ENCODE peak calls at places on chromosome 7, in seven cellular contexts. O is heart left ventricle, I is body of pancreas, K is HCT116, H is uterus, S is IMR-90, Q is adrenal gland. V is an unnamed sample.
A peak's percentile ranks its signal among the peaks of the same experiment; 100 is the strongest.

GRCh38 chr7:132275811-132276210 is 300.5 kb downstream of the PLXNA4 start:
- DNase-seq in Q (no peak), S (no peak), H (no peak), O (no peak), K (no peak), I (no peak), V (no peak)

GRCh38 chr7:157002819-157003421 is 7.5 kb downstream of the MNX1 start:
- DNase-seq in H (no peak), O (no peak), K (no peak), I (no peak), Q (no peak), S (no peak), V (no peak)

GRCh38 chr7:90178592-90179279 is 24.5 kb downstream of the STEAP1 start:
- DNase-seq in Q (no peak), I (no peak), H (no peak), O (no peak), S (peak; percentile 67), K (peak; percentile 97), V (no peak)

GRCh38 chr7:139651308-139651707 is 126.5 kb downstream of the HIPK2 start:
- DNase-seq in O (no peak), Q (peak; percentile 41), S (peak; percentile 35), K (no peak), H (no peak), I (no peak), V (no peak)

GRCh38 chr7:1825877-1826741 is 156.0 kb downstream of the ELFN1 start:
- DNase-seq in H (no peak), Q (no peak), K (no peak), O (no peak), S (no peak), I (no peak), V (no peak)

GRCh38 chr7:123439186-123439585 is 95.2 kb downstream of the IQUB start:
- DNase-seq in H (no peak), Q (no peak), I (no peak), O (no peak), S (no peak), K (no peak), V (no peak)

GRCh38 chr7:134427896-134428295 is 31.0 kb downstream of the AKR1B1 start:
- DNase-seq in K (no peak), H (no peak), Q (no peak), O (no peak), S (no peak), I (no peak), V (no peak)

GRCh38 chr7:2045559-2046405 is 187.0 kb downstream of the MAD1L1 start:
- DNase-seq in K (no peak), H (no peak), Q (peak; percentile 2), O (no peak), I (no peak), S (no peak), V (no peak)

GRCh38 chr7:71019703-71020102 is 112.2 kb upstream of the GALNT17 start:
- DNase-seq in H (peak; percentile 59), S (no peak), O (peak; percentile 31), I (no peak), Q (no peak), K (no peak), V (no peak)

GRCh38 chr7:73397521-73397934 is 36.0 kb upstream of the FZD9 start:
- DNase-seq in K (no peak), S (no peak), Q (no peak), H (peak; percentile 16), O (no peak), I (no peak), V (no peak)

GRCh38 chr7:129664029-129665012 is 52.8 kb downstream of the NRF1 start:
- DNase-seq in O (no peak), S (peak; percentile 83), I (no peak), Q (no peak), K (peak; percentile 45), H (no peak), V (peak; percentile 54)

GRCh38 chr7:38211940-38212339 is 33.9 kb downstream of the STARD3NL start:
- DNase-seq in Q (no peak), I (no peak), O (no peak), K (no peak), H (peak; percentile 52), S (no peak), V (no peak)

GRCh38 chr7:665251-665650 is 61.2 kb upstream of the DNAAF5 start:
- DNase-seq in O (no peak), H (peak; percentile 60), K (no peak), S (peak; percentile 51), Q (no peak), I (no peak), V (no peak)

GRCh38 chr7:21767300-21767900 is 178.3 kb downstream of the CDCA7L start:
- DNase-seq in S (peak; percentile 24), K (peak; percentile 91), Q (peak; percentile 26), O (peak; percentile 27), I (peak; percentile 24), H (no peak), V (peak; percentile 58)

GRCh38 chr7:20828947-20829346 is 42.3 kb upstream of the SP8 start:
- DNase-seq in K (no peak), O (no peak), H (no peak), Q (no peak), S (no peak), I (no peak), V (no peak)

GRCh38 chr7:99788554-99788953 is 4.6 kb upstream of the CYP3A4 start:
- DNase-seq in Q (no peak), K (no peak), I (no peak), S (no peak), H (no peak), O (no peak), V (no peak)

GRCh38 chr7:153510674-153511073 is 541.5 kb upstream of the DPP6 start:
- DNase-seq in I (no peak), O (no peak), K (no peak), H (no peak), Q (no peak), S (no peak), V (no peak)
- TF ChIP-seq POLR2A in I (no peak), O (no peak), K (no peak), H (no peak), Q (no peak), S (no peak), V (no peak)

GRCh38 chr7:136887317-136887716 is 18.9 kb downstream of the CHRM2 start:
- DNase-seq in K (no peak), O (no peak), Q (no peak), S (no peak), I (no peak), H (no peak), V (no peak)

GRCh38 chr7:136877990-136878389 is 9.5 kb downstream of the CHRM2 start:
- DNase-seq in H (no peak), K (no peak), I (no peak), Q (no peak), S (peak; percentile 35), O (no peak), V (no peak)

GRCh38 chr7:136884492-136884891 is 16.0 kb downstream of the CHRM2 start:
- DNase-seq in K (no peak), O (peak; percentile 19), H (no peak), Q (no peak), I (no peak), S (no peak), V (no peak)

GRCh38 chr7:136878878-136879277 is 10.4 kb downstream of the CHRM2 start:
- DNase-seq in I (no peak), O (no peak), Q (no peak), K (no peak), H (no peak), S (no peak), V (no peak)

GRCh38 chr7:136883046-136883445 is 14.6 kb downstream of the CHRM2 start:
- DNase-seq in H (no peak), Q (no peak), S (peak; percentile 52), I (no peak), O (no peak), K (no peak), V (no peak)
- TF ChIP-seq POLR2A in H (no peak), Q (no peak), S (no peak), I (no peak), O (no peak), K (no peak), V (no peak)

GRCh38 chr7:151689196-151689971 is 169.7 kb upstream of the RHEB start:
- DNase-seq in S (no peak), I (peak; percentile 32), K (no peak), O (peak; percentile 68), Q (no peak), H (no peak), V (no peak)
- TF ChIP-seq POLR2A in S (no peak), I (no peak), K (no peak), O (no peak), Q (no peak), H (no peak), V (no peak)

GRCh38 chr7:118214051-118214832 is 10.3 kb upstream of the ANKRD7 start:
- DNase-seq in Q (peak; percentile 65), O (peak; percentile 71), K (no peak), H (peak; percentile 74), S (peak; percentile 70), I (peak; percentile 72), V (peak; percentile 74)
- TF ChIP-seq POLR2A in Q (no peak), O (no peak), K (no peak), H (peak; percentile 20), S (no peak), I (peak; percentile 67), V (no peak)

GRCh38 chr7:24979470-24979862 is 512 bp downstream of the OSBPL3 start:
- DNase-seq in S (peak; percentile 72), K (no peak), Q (peak; percentile 30), O (peak; percentile 65), H (peak; percentile 39), I (peak; percentile 65), V (peak; percentile 88)
- TF ChIP-seq POLR2A in S (no peak), K (peak; percentile 87), Q (no peak), O (no peak), H (no peak), I (no peak), V (no peak)

DNA sequence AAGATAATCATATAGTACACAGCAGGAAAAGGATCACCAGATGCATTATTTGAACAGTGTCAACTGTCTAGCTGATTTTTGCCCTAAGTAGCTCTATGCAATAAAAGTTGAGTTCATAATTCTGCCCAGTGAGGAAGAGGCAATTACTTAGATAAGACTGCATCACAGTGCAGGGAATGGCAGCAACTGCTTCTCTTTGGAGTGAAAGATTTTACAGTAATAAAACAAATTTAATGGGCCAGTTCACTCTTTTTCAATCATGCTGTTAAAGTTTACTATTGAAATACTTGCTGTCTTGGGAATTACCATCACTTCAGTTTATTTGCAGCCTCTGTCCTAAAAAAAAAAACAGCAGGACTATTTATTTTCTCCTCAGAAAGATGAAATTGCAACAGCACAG is 907.9 kb downstream of the ANKRD7 start:
- DNase-seq in O (no peak), H (no peak), K (no peak), S (no peak), Q (no peak), I (no peak), V (no peak)
- TF ChIP-seq POLR2A in O (no peak), H (no peak), K (no peak), S (no peak), Q (no peak), I (no peak), V (no peak)

V was measured in erythroblast.